ENCODE peak calls at places on chromosomes 13 and 19, in ten cellular contexts. One of them, this sample, is unnamed.

GRCh38 chr19:48365602-48366001 is 1.4 kb downstream of the SYNGR4 start:
- DNase-seq in Calu3: no peak
- DNase-seq in AG09319: no peak
- DNase-seq in Caco-2: no peak
- DNase-seq in fibroblast of pulmonary artery: no peak
- DNase-seq in K562: no peak
- DNase-seq in WTC11: no peak
- DNase-seq in WERI-Rb-1: no peak
- DNase-seq in RWPE2: no peak
- DNase-seq in mammary epithelial cell: no peak
- DNase-seq in this sample: no peak

GRCh38 chr13:41675306-41675705 is 218.0 kb downstream of the RGCC start:
- DNase-seq in Calu3: no peak
- DNase-seq in AG09319: no peak
- DNase-seq in Caco-2: no peak
- DNase-seq in fibroblast of pulmonary artery: peak; percentile 75
- DNase-seq in K562: no peak
- DNase-seq in WTC11: no peak
- DNase-seq in WERI-Rb-1: no peak
- DNase-seq in RWPE2: no peak
- DNase-seq in mammary epithelial cell: no peak
- DNase-seq in this sample: no peak

GRCh38 chr13:106262886-106263285 is 272.6 kb downstream of the EFNB2 start:
- DNase-seq in Calu3: no peak
- DNase-seq in AG09319: no peak
- DNase-seq in Caco-2: no peak
- DNase-seq in fibroblast of pulmonary artery: no peak
- DNase-seq in K562: no peak
- DNase-seq in WTC11: no peak
- DNase-seq in WERI-Rb-1: no peak
- DNase-seq in RWPE2: no peak
- DNase-seq in mammary epithelial cell: no peak
- DNase-seq in this sample: no peak

GRCh38 chr19:17073869-17074627 is 1.2 kb downstream of the HAUS8 start:
- DNase-seq in Calu3: no peak
- DNase-seq in AG09319: no peak
- DNase-seq in Caco-2: no peak
- DNase-seq in fibroblast of pulmonary artery: no peak
- DNase-seq in K562: peak; percentile 74
- DNase-seq in WTC11: no peak
- DNase-seq in WERI-Rb-1: no peak
- DNase-seq in RWPE2: no peak
- DNase-seq in mammary epithelial cell: no peak
- DNase-seq in this sample: no peak

GRCh38 chr19:35518313-35518712 is 4.9 kb upstream of the DMKN start:
- DNase-seq in Calu3: no peak
- DNase-seq in AG09319: peak; percentile 79
- DNase-seq in Caco-2: no peak
- DNase-seq in fibroblast of pulmonary artery: peak; percentile 98
- DNase-seq in K562: no peak
- DNase-seq in WTC11: no peak
- DNase-seq in WERI-Rb-1: no peak
- DNase-seq in RWPE2: no peak
- DNase-seq in mammary epithelial cell: peak; percentile 79
- DNase-seq in this sample: no peak

GRCh38 chr19:54096642-54097106 is 3.9 kb downstream of the OSCAR start:
- DNase-seq in Calu3: peak; percentile 22
- DNase-seq in AG09319: peak; percentile 25
- DNase-seq in Caco-2: peak; percentile 57
- DNase-seq in fibroblast of pulmonary artery: peak; percentile 54
- DNase-seq in K562: peak; percentile 56
- DNase-seq in WTC11: peak; percentile 44
- DNase-seq in WERI-Rb-1: no peak
- DNase-seq in RWPE2: no peak
- DNase-seq in mammary epithelial cell: peak; percentile 25
- DNase-seq in this sample: no peak

GRCh38 chr13:35549481-35549880 is 73.0 kb upstream of the MAB21L1 start:
- DNase-seq in Calu3: peak; percentile 10
- DNase-seq in AG09319: peak; percentile 30
- DNase-seq in Caco-2: no peak
- DNase-seq in fibroblast of pulmonary artery: peak; percentile 66
- DNase-seq in K562: no peak
- DNase-seq in WTC11: no peak
- DNase-seq in WERI-Rb-1: no peak
- DNase-seq in RWPE2: no peak
- DNase-seq in mammary epithelial cell: peak; percentile 69
- DNase-seq in this sample: no peak

GRCh38 chr19:43300876-43301765 is 31.8 kb upstream of the PSG9 start:
- DNase-seq in Calu3: no peak
- DNase-seq in AG09319: no peak
- DNase-seq in Caco-2: no peak
- DNase-seq in fibroblast of pulmonary artery: no peak
- DNase-seq in K562: no peak
- DNase-seq in WTC11: no peak
- DNase-seq in WERI-Rb-1: no peak
- DNase-seq in RWPE2: no peak
- DNase-seq in mammary epithelial cell: no peak
- DNase-seq in this sample: no peak

GRCh38 chr19:14361824-14362223 is 19.4 kb upstream of the ADGRE5 start:
- DNase-seq in Calu3: no peak
- DNase-seq in AG09319: no peak
- DNase-seq in Caco-2: peak; percentile 46
- DNase-seq in fibroblast of pulmonary artery: peak; percentile 62
- DNase-seq in K562: peak; percentile 71
- DNase-seq in WTC11: peak; percentile 63
- DNase-seq in WERI-Rb-1: peak; percentile 43
- DNase-seq in RWPE2: no peak
- DNase-seq in mammary epithelial cell: no peak
- DNase-seq in this sample: no peak

GRCh38 chr19:51783373-51783772 is 11.6 kb upstream of the FPR3 start:
- DNase-seq in Calu3: peak; percentile 22
- DNase-seq in AG09319: no peak
- DNase-seq in Caco-2: no peak
- DNase-seq in fibroblast of pulmonary artery: peak; percentile 48
- DNase-seq in K562: peak; percentile 72
- DNase-seq in WTC11: peak; percentile 25
- DNase-seq in WERI-Rb-1: peak; percentile 20
- DNase-seq in RWPE2: no peak
- DNase-seq in mammary epithelial cell: peak; percentile 78
- DNase-seq in this sample: peak; percentile 15

GRCh38 chr19:34504273-34504808 is 22.8 kb downstream of the WTIP start:
- DNase-seq in Calu3: no peak
- DNase-seq in AG09319: no peak
- DNase-seq in Caco-2: no peak
- DNase-seq in fibroblast of pulmonary artery: no peak
- DNase-seq in K562: no peak
- DNase-seq in WTC11: no peak
- DNase-seq in WERI-Rb-1: no peak
- DNase-seq in RWPE2: no peak
- DNase-seq in mammary epithelial cell: no peak
- DNase-seq in this sample: no peak

GRCh38 chr13:23467048-23467931 is 33.8 kb upstream of the SACS start:
- DNase-seq in Calu3: no peak
- DNase-seq in AG09319: no peak
- DNase-seq in Caco-2: no peak
- DNase-seq in fibroblast of pulmonary artery: no peak
- DNase-seq in K562: no peak
- DNase-seq in WTC11: no peak
- DNase-seq in WERI-Rb-1: no peak
- DNase-seq in RWPE2: no peak
- DNase-seq in mammary epithelial cell: no peak
- DNase-seq in this sample: no peak

GRCh38 chr13:58239774-58240268 is 608.3 kb downstream of the PCDH17 start:
- DNase-seq in Calu3: no peak
- DNase-seq in AG09319: no peak
- DNase-seq in Caco-2: no peak
- DNase-seq in fibroblast of pulmonary artery: no peak
- DNase-seq in K562: no peak
- DNase-seq in WTC11: no peak
- DNase-seq in WERI-Rb-1: no peak
- DNase-seq in RWPE2: no peak
- DNase-seq in mammary epithelial cell: no peak
- DNase-seq in this sample: no peak

GRCh38 chr19:658916-659839 is 3.8 kb downstream of the RNF126 start:
- DNase-seq in Calu3: no peak
- DNase-seq in AG09319: no peak
- DNase-seq in Caco-2: no peak
- DNase-seq in fibroblast of pulmonary artery: no peak
- DNase-seq in K562: no peak
- DNase-seq in WTC11: no peak
- DNase-seq in WERI-Rb-1: no peak
- DNase-seq in RWPE2: no peak
- DNase-seq in mammary epithelial cell: peak; percentile 97
- DNase-seq in this sample: no peak

GRCh38 chr13:101959016-101959415 is 442.8 kb downstream of the FGF14 start:
- DNase-seq in Calu3: peak; percentile 9
- DNase-seq in AG09319: no peak
- DNase-seq in Caco-2: no peak
- DNase-seq in fibroblast of pulmonary artery: no peak
- DNase-seq in K562: no peak
- DNase-seq in WTC11: peak; percentile 16
- DNase-seq in WERI-Rb-1: no peak
- DNase-seq in RWPE2: no peak
- DNase-seq in mammary epithelial cell: no peak
- DNase-seq in this sample: no peak

GRCh38 chr13:101951114-101951513 is 450.7 kb downstream of the FGF14 start:
- DNase-seq in Calu3: no peak
- DNase-seq in AG09319: no peak
- DNase-seq in Caco-2: no peak
- DNase-seq in fibroblast of pulmonary artery: no peak
- DNase-seq in K562: no peak
- DNase-seq in WTC11: no peak
- DNase-seq in WERI-Rb-1: no peak
- DNase-seq in RWPE2: no peak
- DNase-seq in mammary epithelial cell: no peak
- DNase-seq in this sample: no peak

GRCh38 chr13:101955764-101956163 is 446.1 kb downstream of the FGF14 start:
- DNase-seq in Calu3: no peak
- DNase-seq in AG09319: no peak
- DNase-seq in Caco-2: no peak
- DNase-seq in fibroblast of pulmonary artery: no peak
- DNase-seq in K562: no peak
- DNase-seq in WTC11: no peak
- DNase-seq in WERI-Rb-1: no peak
- DNase-seq in RWPE2: no peak
- DNase-seq in mammary epithelial cell: no peak
- DNase-seq in this sample: no peak
- TF ChIP-seq CTCF in Calu3: no peak
- TF ChIP-seq CTCF in AG09319: no peak
- TF ChIP-seq CTCF in Caco-2: no peak
- TF ChIP-seq CTCF in fibroblast of pulmonary artery: no peak
- TF ChIP-seq CTCF in K562: no peak
- TF ChIP-seq CTCF in WTC11: no peak
- TF ChIP-seq CTCF in WERI-Rb-1: no peak
- TF ChIP-seq CTCF in RWPE2: no peak
- TF ChIP-seq CTCF in mammary epithelial cell: no peak
- TF ChIP-seq CTCF in this sample: no peak

GRCh38 chr13:49494645-49495044 is 1.1 kb upstream of the PHF11 start:
- DNase-seq in Calu3: no peak
- DNase-seq in AG09319: no peak
- DNase-seq in Caco-2: no peak
- DNase-seq in fibroblast of pulmonary artery: no peak
- DNase-seq in K562: no peak
- DNase-seq in WTC11: no peak
- DNase-seq in WERI-Rb-1: no peak
- DNase-seq in RWPE2: no peak
- DNase-seq in mammary epithelial cell: no peak
- DNase-seq in this sample: no peak
- TF ChIP-seq CTCF in Calu3: no peak
- TF ChIP-seq CTCF in AG09319: no peak
- TF ChIP-seq CTCF in Caco-2: no peak
- TF ChIP-seq CTCF in fibroblast of pulmonary artery: no peak
- TF ChIP-seq CTCF in K562: no peak
- TF ChIP-seq CTCF in WTC11: no peak
- TF ChIP-seq CTCF in WERI-Rb-1: no peak
- TF ChIP-seq CTCF in RWPE2: no peak
- TF ChIP-seq CTCF in mammary epithelial cell: no peak
- TF ChIP-seq CTCF in this sample: no peak

DNA sequence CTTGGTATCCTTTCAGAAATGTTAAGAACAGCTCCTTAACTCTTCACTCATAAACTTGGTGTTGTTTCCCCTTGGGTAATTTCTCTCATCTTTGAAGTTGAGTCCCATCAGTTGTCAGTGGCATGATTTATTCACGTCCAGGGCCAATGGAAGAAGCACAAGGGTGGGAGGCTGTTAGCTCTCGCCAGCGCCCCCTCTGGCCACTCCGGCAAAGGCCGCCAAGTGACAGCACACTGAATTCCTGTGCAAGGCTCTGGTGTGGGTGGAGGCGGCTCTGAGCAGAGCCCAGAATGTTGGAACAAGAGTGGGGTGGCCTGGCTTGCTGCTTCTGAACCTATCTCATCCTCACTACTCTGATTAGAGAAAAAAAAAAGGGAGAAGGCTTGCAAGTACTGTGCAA is 13.1 kb upstream of the MEDAG start:
- DNase-seq in Calu3: peak; percentile 51
- DNase-seq in AG09319: no peak
- DNase-seq in Caco-2: peak; percentile 58
- DNase-seq in fibroblast of pulmonary artery: peak; percentile 69
- DNase-seq in K562: peak; percentile 34
- DNase-seq in WTC11: peak; percentile 89
- DNase-seq in WERI-Rb-1: peak; percentile 18
- DNase-seq in RWPE2: no peak
- DNase-seq in mammary epithelial cell: no peak
- DNase-seq in this sample: peak; percentile 76
- TF ChIP-seq CTCF in Calu3: peak; percentile 21
- TF ChIP-seq CTCF in AG09319: peak; percentile 46
- TF ChIP-seq CTCF in Caco-2: peak; percentile 46
- TF ChIP-seq CTCF in fibroblast of pulmonary artery: peak; percentile 72
- TF ChIP-seq CTCF in K562: peak; percentile 46
- TF ChIP-seq CTCF in WTC11: peak; percentile 78
- TF ChIP-seq CTCF in WERI-Rb-1: peak; percentile 43
- TF ChIP-seq CTCF in RWPE2: peak; percentile 25
- TF ChIP-seq CTCF in mammary epithelial cell: peak; percentile 58
- TF ChIP-seq CTCF in this sample: peak; percentile 85

DNA sequence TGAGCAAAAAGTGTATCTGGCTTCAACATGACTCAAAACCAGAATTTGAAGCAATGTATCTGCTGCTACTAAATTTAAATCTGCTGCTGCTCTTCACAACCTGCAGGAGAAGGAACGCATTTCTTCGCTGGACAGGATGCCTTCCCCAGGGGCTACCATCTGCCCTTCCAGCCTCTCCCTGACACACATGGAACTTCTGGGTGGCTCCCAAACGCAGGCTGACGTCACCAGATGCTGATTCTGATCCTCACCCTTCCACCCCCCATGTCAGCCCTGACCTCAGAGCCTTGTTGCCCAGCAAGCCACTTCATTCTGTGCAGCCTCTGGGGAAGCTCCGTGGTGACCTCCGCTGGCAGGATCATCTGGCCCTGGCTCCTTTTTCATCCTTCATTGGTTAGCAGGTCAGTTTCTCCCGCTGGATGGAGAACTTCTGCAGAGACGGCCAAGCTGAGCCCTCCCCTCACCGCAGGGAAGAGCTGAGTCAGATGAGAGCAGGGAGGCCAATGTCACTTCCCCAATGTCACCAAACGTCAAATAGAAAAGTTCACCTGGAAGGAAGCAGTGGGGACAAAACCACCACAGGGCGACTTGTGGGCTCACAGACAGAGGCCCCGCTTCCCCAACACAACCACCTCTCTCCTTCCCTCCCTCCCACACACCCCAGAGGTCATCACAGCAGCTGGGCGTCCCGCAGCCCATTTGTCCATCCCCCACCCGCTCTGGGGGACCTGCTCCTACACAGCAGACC is 14.0 kb upstream of the RAB20 start:
- DNase-seq in Calu3: no peak
- DNase-seq in AG09319: no peak
- DNase-seq in Caco-2: peak; percentile 59
- DNase-seq in fibroblast of pulmonary artery: peak; percentile 21
- DNase-seq in K562: peak; percentile 54
- DNase-seq in WTC11: no peak
- DNase-seq in WERI-Rb-1: peak; percentile 61
- DNase-seq in RWPE2: no peak
- DNase-seq in mammary epithelial cell: no peak
- DNase-seq in this sample: no peak
- TF ChIP-seq CTCF in Calu3: no peak
- TF ChIP-seq CTCF in AG09319: no peak
- TF ChIP-seq CTCF in Caco-2: peak; percentile 37
- TF ChIP-seq CTCF in fibroblast of pulmonary artery: no peak
- TF ChIP-seq CTCF in K562: no peak
- TF ChIP-seq CTCF in WTC11: no peak
- TF ChIP-seq CTCF in WERI-Rb-1: peak; percentile 63
- TF ChIP-seq CTCF in RWPE2: no peak
- TF ChIP-seq CTCF in mammary epithelial cell: no peak
- TF ChIP-seq CTCF in this sample: no peak

This sample was measured in endothelial cell.